ENCODE peak calls at places on chromosomes 16 and 17, in nine cellular contexts. C is dorsolateral prefrontal cortex, V is AG09309, X is fibroblast of mammary gland, L is A673, N is GM12878, M is brain microvascular endothelial cell, I is heart right ventricle, P is sigmoid colon. K is an unnamed sample.

GRCh38 chr17:76725580-76726230 is 701 bp downstream of the JMJD6 start:
- DNase-seq in V (no peak), N (no peak), X (no peak), C (peak; percentile 68), P (peak; percentile 90), I (peak; percentile 85), M (no peak), L (peak; percentile 69), K (peak; percentile 28)

GRCh38 chr17:7897773-7898172 is 9.2 kb downstream of the CHD3 start:
- DNase-seq in X (peak; percentile 79), L (peak; percentile 60), M (peak; percentile 42), V (no peak), C (peak; percentile 26), I (no peak), P (no peak), N (no peak), K (peak; percentile 77)

GRCh38 chr16:66919569-66920472 is 1.1 kb upstream of the CDH16 start:
- DNase-seq in N (no peak), M (no peak), C (no peak), X (no peak), I (no peak), P (no peak), V (no peak), L (no peak), K (no peak)

GRCh38 chr16:67714522-67714921 is 4.6 kb downstream of the GFOD2 start:
- DNase-seq in P (no peak), N (no peak), L (no peak), V (no peak), X (no peak), C (no peak), I (no peak), M (no peak), K (no peak)

GRCh38 chr17:81337449-81337848 is 42.3 kb upstream of the SLC38A10 start:
- DNase-seq in N (no peak), L (no peak), V (no peak), I (no peak), P (peak; percentile 64), C (no peak), X (no peak), M (no peak), K (no peak)

GRCh38 chr16:82509636-82510035 is 117.1 kb upstream of the CDH13 start:
- DNase-seq in L (no peak), V (no peak), P (no peak), I (no peak), N (no peak), X (no peak), C (peak; percentile 52), M (no peak), K (no peak)

GRCh38 chr16:31181102-31181830 is 1.3 kb downstream of the FUS start:
- DNase-seq in L (peak; percentile 56), N (no peak), M (no peak), V (no peak), C (peak; percentile 12), P (peak; percentile 70), I (peak; percentile 48), X (peak; percentile 49), K (peak; percentile 46)

GRCh38 chr17:3886776-3887175 is 6.1 kb downstream of the CAMKK1 start:
- DNase-seq in I (peak; percentile 38), L (no peak), M (no peak), X (no peak), P (no peak), V (no peak), C (no peak), N (no peak), K (no peak)

GRCh38 chr17:70074236-70074830 is 692 bp upstream of the KCNJ16 start:
- DNase-seq in V (no peak), X (no peak), I (no peak), N (no peak), P (no peak), L (no peak), C (no peak), M (no peak), K (no peak)

GRCh38 chr17:76868176-76868668 is at the start of gene MGAT5B:
- DNase-seq in M (peak; percentile 20), C (peak; percentile 71), V (no peak), X (peak; percentile 68), P (peak; percentile 83), L (peak; percentile 81), I (peak; percentile 68), N (no peak), K (peak; percentile 80)

GRCh38 chr17:40809721-40810421 is 10.1 kb upstream of the KRT28 start:
- DNase-seq in P (no peak), I (no peak), N (no peak), X (no peak), M (no peak), V (no peak), C (no peak), L (no peak), K (peak; percentile 23)

GRCh38 chr17:16282522-16282921 is 65.5 kb downstream of the PIGL start:
- DNase-seq in V (no peak), X (peak; percentile 90), P (no peak), M (peak; percentile 40), N (no peak), I (no peak), C (no peak), L (no peak), K (peak; percentile 84)

GRCh38 chr16:12868788-12869187 is 32.6 kb upstream of the SHISA9 start:
- DNase-seq in C (no peak), P (no peak), I (no peak), V (no peak), X (no peak), N (no peak), M (no peak), L (no peak), K (no peak)

GRCh38 chr17:81003711-81004335 is 12.2 kb downstream of the CHMP6 start:
- DNase-seq in I (no peak), X (no peak), N (no peak), L (peak; percentile 42), C (no peak), M (no peak), P (no peak), V (no peak), K (no peak)

GRCh38 chr16:71504901-71505300 is 15.8 kb upstream of the ZNF19 start:
- DNase-seq in L (no peak), M (no peak), P (no peak), I (no peak), X (no peak), V (no peak), N (no peak), C (no peak), K (no peak)

GRCh38 chr17:40538019-40538935 is 27.0 kb downstream of the CCR7 start:
- DNase-seq in I (peak; percentile 75), P (peak; percentile 70), V (no peak), L (no peak), X (peak; percentile 57), M (no peak), C (no peak), N (no peak), K (no peak)

GRCh38 chr17:1635675-1636465 is 7.2 kb upstream of the SLC43A2 start:
- DNase-seq in M (no peak), C (no peak), L (no peak), N (no peak), V (no peak), I (no peak), X (no peak), P (no peak), K (no peak)

GRCh38 chr17:1638624-1639300 is 6.8 kb downstream of the SCARF1 start:
- DNase-seq in N (no peak), C (no peak), V (no peak), X (no peak), I (no peak), M (no peak), L (no peak), P (no peak), K (no peak)

GRCh38 chr17:1634841-1635650 is 6.4 kb upstream of the SLC43A2 start:
- DNase-seq in M (no peak), X (no peak), N (no peak), P (no peak), L (no peak), C (no peak), V (no peak), I (no peak), K (no peak)

GRCh38 chr17:1638171-1638583 is 7.4 kb downstream of the SCARF1 start:
- DNase-seq in L (no peak), C (no peak), M (no peak), P (no peak), I (no peak), X (no peak), N (no peak), V (no peak), K (no peak)

GRCh38 chr17:1636732-1637285 is 8.2 kb upstream of the SLC43A2 start:
- DNase-seq in M (no peak), P (no peak), N (no peak), I (no peak), X (no peak), V (no peak), C (no peak), L (no peak), K (no peak)
- TF ChIP-seq CTCF in M (no peak), P (no peak), N (no peak), I (no peak), X (no peak), V (no peak), C (no peak), L (no peak), K (no peak)

GRCh38 chr17:79974786-79975497 is 60.7 kb downstream of the TBC1D16 start:
- DNase-seq in C (no peak), X (no peak), L (no peak), P (peak; percentile 49), M (no peak), N (no peak), I (no peak), V (no peak), K (no peak)
- TF ChIP-seq CTCF in C (no peak), X (peak; percentile 6), L (peak; percentile 46), P (no peak), M (peak; percentile 47), N (peak; percentile 58), I (no peak), V (peak; percentile 12), K (no peak)

DNA sequence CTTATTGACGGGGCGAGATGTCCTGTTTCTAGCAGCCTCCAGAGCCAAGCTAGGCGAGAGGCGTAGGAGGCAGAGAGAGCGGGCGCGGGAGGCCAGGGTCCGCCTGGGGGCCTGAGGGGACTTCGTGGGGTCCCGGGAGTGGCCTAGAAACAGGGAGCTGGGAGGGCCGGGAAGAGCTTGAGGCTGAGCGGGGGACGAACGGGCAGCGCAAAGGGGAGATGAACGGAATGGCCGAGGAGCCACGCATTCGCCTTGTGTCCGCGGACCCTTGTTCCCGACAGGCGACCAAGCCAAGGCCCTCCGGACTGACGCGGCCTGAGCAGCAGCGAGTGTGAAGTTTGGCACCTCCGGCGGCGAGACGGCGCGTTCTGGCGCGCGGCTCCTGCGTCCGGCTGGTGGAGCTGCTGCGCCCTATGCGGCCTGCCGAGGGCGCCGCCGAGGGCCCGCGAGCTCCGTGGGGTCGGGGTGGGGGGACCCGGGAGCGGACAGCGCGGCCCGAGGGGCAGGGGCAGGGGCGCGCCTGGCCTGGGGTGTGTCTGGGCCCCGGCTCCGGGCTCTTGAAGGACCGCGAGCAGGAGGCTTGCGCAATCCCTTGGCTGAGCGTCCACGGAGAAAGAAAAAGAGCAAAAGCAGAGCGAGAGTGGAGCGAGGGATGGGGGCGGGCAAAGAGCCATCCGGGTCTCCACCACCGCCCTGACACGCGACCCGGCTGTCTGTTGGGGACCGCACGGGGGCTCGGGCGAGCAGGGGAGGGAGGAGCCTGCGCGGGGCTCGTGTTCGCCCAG is 1.2 kb upstream of the CBX4 start:
- DNase-seq in M (no peak), L (peak; percentile 61), N (no peak), I (peak; percentile 52), V (no peak), P (peak; percentile 92), C (no peak), X (peak; percentile 41), K (peak; percentile 64)
- TF ChIP-seq CTCF in M (peak; percentile 18), L (peak; percentile 45), N (no peak), I (no peak), V (peak; percentile 21), P (no peak), C (peak; percentile 23), X (no peak), K (no peak)

GRCh38 chr17:17435323-17435722 is 41.5 kb upstream of the MED9 start:
- DNase-seq in V (peak; percentile 75), P (no peak), C (no peak), X (peak; percentile 96), M (peak; percentile 67), I (no peak), L (no peak), N (no peak), K (peak; percentile 58)
- TF ChIP-seq CTCF in V (peak; percentile 71), P (no peak), C (no peak), X (peak; percentile 58), M (peak; percentile 68), I (no peak), L (no peak), N (no peak), K (peak; percentile 47)